ENCODE peak calls at places on chromosomes 7 and 10, in ten cellular contexts. M is non-pigmented ciliary epithelial cell; A is colonic mucosa; E is GM12891; Z is activated CD8-positive, alpha-beta memory T cell treated with anti-CD3 and anti-CD28 coated beads for 1 hour; S is DMS53; G is tibial artery; B is transverse colon; Q is HFFc6; D is stimulated activated CD4-positive, alpha-beta T cell treated with anti-CD3 and anti-CD28 coated beads, Interleukin-12 subunit alpha, Interleukin-12 subunit beta, amount 100 ng/mL, for 4 hours. F is an unnamed sample.

GRCh38 chr10:89283988-89284475 is 17.8 kb upstream of the IFIT2 start:
- DNase-seq in M (no peak), A (no peak), E (no peak), Z (no peak), S (peak), G (peak), B (peak), Q (peak), D (no peak), F (peak)

GRCh38 chr7:45088821-45089313 is at the start of gene NACAD:
- DNase-seq in M (no peak), A (no peak), E (no peak), Z (no peak), S (peak), G (peak), B (peak), Q (no peak), D (no peak), F (no peak)

GRCh38 chr10:11573497-11573896 is 38.0 kb downstream of the USP6NL start:
- DNase-seq in M (no peak), A (no peak), E (no peak), Z (no peak), S (no peak), G (no peak), B (no peak), Q (peak), D (no peak), F (no peak)

GRCh38 chr7:135682191-135682590 is 19.9 kb downstream of the STMP1 start:
- DNase-seq in M (no peak), A (no peak), E (no peak), Z (no peak), S (no peak), G (no peak), B (no peak), Q (no peak), D (no peak), F (no peak)

GRCh38 chr10:133464582-133465031 is 10.9 kb downstream of the SCART1 start:
- DNase-seq in M (no peak), A (peak), E (no peak), Z (no peak), S (no peak), G (peak), B (no peak), Q (no peak), D (no peak), F (no peak)

GRCh38 chr10:23238015-23238414 is 45.9 kb downstream of the PTF1A start:
- DNase-seq in M (no peak), A (no peak), E (no peak), Z (no peak), S (peak), G (no peak), B (no peak), Q (no peak), D (no peak), F (no peak)

GRCh38 chr10:34200355-34200901 is 614.7 kb downstream of the PARD3 start:
- DNase-seq in M (no peak), A (no peak), E (no peak), Z (no peak), S (peak), G (no peak), B (no peak), Q (no peak), D (no peak), F (peak)

GRCh38 chr7:44277391-44277790 is 48.0 kb downstream of the CAMK2B start:
- DNase-seq in M (no peak), A (no peak), E (no peak), Z (no peak), S (no peak), G (peak), B (no peak), Q (no peak), D (no peak), F (no peak)

GRCh38 chr10:30791197-30791611 is 161.7 kb upstream of the LYZL2 start:
- DNase-seq in M (no peak), A (peak), E (no peak), Z (no peak), S (no peak), G (no peak), B (peak), Q (no peak), D (no peak), F (no peak)

GRCh38 chr7:137091396-137091795 is 222.9 kb downstream of the CHRM2 start:
- DNase-seq in M (no peak), A (no peak), E (no peak), Z (no peak), S (peak), G (no peak), B (no peak), Q (no peak), D (no peak), F (no peak)

GRCh38 chr10:26391701-26392695 is 46.1 kb upstream of the APBB1IP start:
- DNase-seq in M (no peak), A (no peak), E (no peak), Z (no peak), S (no peak), G (no peak), B (no peak), Q (no peak), D (no peak), F (no peak)

GRCh38 chr10:70843776-70844489 is 28.2 kb downstream of the SGPL1 start:
- DNase-seq in M (no peak), A (no peak), E (no peak), Z (no peak), S (peak), G (no peak), B (no peak), Q (no peak), D (no peak), F (no peak)

GRCh38 chr10:14474656-14475055 is 143.9 kb upstream of the FRMD4A start:
- DNase-seq in M (no peak), A (no peak), E (no peak), Z (no peak), S (no peak), G (no peak), B (no peak), Q (no peak), D (no peak), F (no peak)

GRCh38 chr10:4022473-4022872 is 237.5 kb upstream of the KLF6 start:
- DNase-seq in M (no peak), A (no peak), E (no peak), Z (no peak), S (no peak), G (no peak), B (no peak), Q (no peak), D (no peak), F (no peak)

GRCh38 chr7:3272691-3273141 is 28.3 kb upstream of the SDK1 start:
- DNase-seq in M (peak), A (no peak), E (no peak), Z (no peak), S (peak), G (no peak), B (no peak), Q (no peak), D (no peak), F (no peak)

GRCh38 chr7:22184549-22185199 is 172.3 kb downstream of the RAPGEF5 start:
- DNase-seq in M (no peak), A (no peak), E (no peak), Z (no peak), S (no peak), G (no peak), B (no peak), Q (no peak), D (no peak), F (no peak)

GRCh38 chr7:69827140-69827919 is 229.1 kb downstream of the AUTS2 start:
- DNase-seq in M (no peak), A (no peak), E (no peak), Z (no peak), S (no peak), G (no peak), B (no peak), Q (no peak), D (no peak), F (no peak)

GRCh38 chr10:13090289-13090688 is 9.7 kb upstream of the OPTN start:
- DNase-seq in M (no peak), A (no peak), E (no peak), Z (no peak), S (no peak), G (no peak), B (no peak), Q (no peak), D (no peak), F (no peak)

GRCh38 chr10:44985175-44985681 is 6.6 kb upstream of the DEPP1 start:
- DNase-seq in M (no peak), A (no peak), E (no peak), Z (no peak), S (peak), G (peak), B (no peak), Q (no peak), D (no peak), F (no peak)

GRCh38 chr10:79021331-79021907 is 47.3 kb upstream of the ZMIZ1 start:
- DNase-seq in M (no peak), A (peak), E (no peak), Z (no peak), S (no peak), G (peak), B (no peak), Q (no peak), D (no peak), F (no peak)

GRCh38 chr10:5484205-5484604 is 15.2 kb downstream of the CALML5 start:
- DNase-seq in M (no peak), A (no peak), E (no peak), Z (no peak), S (peak), G (no peak), B (no peak), Q (peak), D (no peak), F (no peak)

GRCh38 chr10:42962120-42962901 is 114.6 kb upstream of the RET start:
- DNase-seq in M (no peak), A (peak), E (no peak), Z (no peak), S (no peak), G (peak), B (peak), Q (no peak), D (no peak), F (no peak)

GRCh38 chr7:28505861-28506260 is 93.5 kb downstream of the CREB5 start:
- DNase-seq in M (no peak), A (no peak), E (no peak), Z (no peak), S (no peak), G (no peak), B (no peak), Q (no peak), D (no peak), F (no peak)

GRCh38 chr7:157032644-157033482 is 22.4 kb upstream of the MNX1 start:
- DNase-seq in M (no peak), A (no peak), E (no peak), Z (no peak), S (no peak), G (no peak), B (no peak), Q (no peak), D (no peak), F (no peak)

GRCh38 chr7:46454796-46455195 is 533.7 kb upstream of the IGFBP3 start:
- DNase-seq in M (no peak), A (no peak), E (no peak), Z (no peak), S (no peak), G (no peak), B (no peak), Q (no peak), D (no peak), F (no peak)